ENCODE peak calls at places on chromosomes 4 and X, in nine cellular contexts. E, R, N, Q, M, G, T, J and C are unnamed samples.

GRCh38 chrX:28966335-28966734 is 379.1 kb downstream of the IL1RAPL1 start:
- DNase-seq in E (peak; percentile 21), M (no peak), G (peak; percentile 38), R (peak; percentile 18), T (no peak), N (no peak), Q (no peak), J (no peak), C (peak; percentile 10)

GRCh38 chr4:15043226-15043625 is 40.9 kb downstream of the CPEB2 start:
- DNase-seq in J (no peak), Q (no peak), N (no peak), E (peak; percentile 18), T (no peak), M (no peak), G (no peak), R (no peak), C (no peak)

GRCh38 chr4:101370663-101371210 is 23.4 kb upstream of the PPP3CA start:
- DNase-seq in R (no peak), E (no peak), T (no peak), M (no peak), Q (no peak), G (no peak), N (no peak), J (no peak), C (no peak)

GRCh38 chr4:75895744-75896314 is 6.4 kb downstream of the PPEF2 start:
- DNase-seq in E (peak; percentile 45), M (peak; percentile 15), T (no peak), G (peak; percentile 34), J (no peak), N (no peak), R (peak; percentile 45), Q (no peak), C (peak; percentile 43)

GRCh38 chrX:17854521-17854920 is 6.6 kb downstream of the RAI2 start:
- DNase-seq in G (no peak), Q (no peak), T (no peak), E (no peak), R (no peak), M (no peak), J (no peak), N (no peak), C (no peak)

GRCh38 chrX:68929332-68930150 is 100.7 kb downstream of the EFNB1 start:
- DNase-seq in N (no peak), J (no peak), R (peak; percentile 80), T (peak; percentile 62), M (no peak), G (peak; percentile 75), E (peak; percentile 82), Q (no peak), C (peak; percentile 70)

GRCh38 chr4:8855781-8856245 is 15.8 kb downstream of the HMX1 start:
- DNase-seq in J (no peak), R (no peak), M (no peak), N (no peak), G (no peak), T (peak; percentile 36), E (no peak), Q (no peak), C (no peak)

GRCh38 chr4:87365348-87365747 is 25.6 kb downstream of the HSD17B11 start:
- DNase-seq in E (no peak), Q (no peak), T (no peak), J (no peak), G (no peak), M (no peak), R (no peak), N (no peak), C (no peak)

GRCh38 chr4:70688795-70689231 is 481 bp downstream of the UTP3 start:
- DNase-seq in N (no peak), T (no peak), J (no peak), Q (no peak), R (peak; percentile 20), E (no peak), G (no peak), M (no peak), C (no peak)

GRCh38 chr4:40963912-40964478 is 214.2 kb downstream of the NSUN7 start:
- DNase-seq in N (no peak), E (peak; percentile 54), Q (no peak), T (no peak), M (no peak), R (no peak), J (no peak), G (no peak), C (peak; percentile 43)

GRCh38 chr4:150078041-150078995 is at the start of gene DCLK2:
- DNase-seq in G (peak; percentile 84), J (peak; percentile 52), R (peak; percentile 91), Q (no peak), N (peak; percentile 91), M (peak; percentile 55), T (peak; percentile 94), E (peak; percentile 97), C (peak; percentile 92)

GRCh38 chr4:15466596-15466995 is 3.1 kb upstream of the CC2D2A start:
- DNase-seq in N (no peak), G (no peak), T (no peak), Q (no peak), E (no peak), M (no peak), J (no peak), R (no peak), C (no peak)

GRCh38 chrX:1178580-1179057 is 33.8 kb downstream of the CRLF2 start:
- DNase-seq in N (no peak), E (no peak), Q (no peak), R (peak; percentile 1), M (no peak), G (no peak), T (no peak), J (no peak), C (no peak)

GRCh38 chrX:69203367-69204037 is 38.2 kb upstream of the PJA1 start:
- DNase-seq in J (no peak), T (no peak), N (no peak), R (no peak), Q (no peak), M (no peak), G (no peak), E (no peak), C (no peak)

GRCh38 chrX:31649176-31649575 is 577.3 kb upstream of the FTHL17 start:
- DNase-seq in E (no peak), Q (no peak), N (no peak), G (no peak), T (no peak), R (no peak), M (no peak), J (no peak), C (no peak)

GRCh38 chr4:173167793-173168395 is 717 bp upstream of the GALNT7 start:
- DNase-seq in Q (peak; percentile 28), J (no peak), M (peak; percentile 47), T (peak; percentile 64), E (peak; percentile 38), G (peak; percentile 36), R (no peak), N (peak; percentile 76), C (peak; percentile 22)

GRCh38 chr4:95232358-95233156 is 316.2 kb downstream of the UNC5C start:
- DNase-seq in R (no peak), Q (no peak), T (no peak), M (no peak), E (no peak), G (no peak), N (no peak), J (no peak), C (no peak)

GRCh38 chrX:51148848-51149247 is 183.8 kb upstream of the NUDT10 start:
- DNase-seq in Q (no peak), N (no peak), T (no peak), J (no peak), G (no peak), M (no peak), E (peak; percentile 10), R (peak; percentile 1), C (no peak)

GRCh38 chrX:108018659-108019381 is 26.0 kb upstream of the VSIG1 start:
- DNase-seq in J (no peak), R (no peak), M (no peak), G (no peak), E (no peak), N (no peak), Q (peak; percentile 40), T (no peak), C (no peak)

GRCh38 chrX:20294957-20295356 is 28.2 kb upstream of the RPS6KA3 start:
- DNase-seq in Q (no peak), M (no peak), G (no peak), J (no peak), E (no peak), R (no peak), T (no peak), N (no peak), C (no peak)

GRCh38 chrX:115958687-115959359 is 211.7 kb upstream of the AGTR2 start:
- DNase-seq in M (no peak), R (no peak), N (no peak), E (no peak), J (no peak), Q (no peak), T (no peak), G (no peak), C (no peak)
- TF ChIP-seq CTCF in M (no peak), R (no peak), N (no peak), E (no peak), J (no peak), Q (no peak), T (no peak), G (no peak), C (no peak)

GRCh38 chr4:1793496-1793840 is 375 bp downstream of the FGFR3 start:
- DNase-seq in E (peak; percentile 42), T (no peak), G (no peak), J (no peak), M (peak; percentile 33), Q (peak; percentile 44), N (no peak), R (peak; percentile 16), C (no peak)
- H3K4me3 ChIP-seq in E (peak overlapping the region; percentile 54), T (no peak overlapping the region), G (peak overlapping the region; percentile 23), J (peak overlapping the region; percentile 81), M (peak overlapping the region; percentile 62), Q (no peak overlapping the region), N (no peak overlapping the region), R (peak overlapping the region; percentile 31), C (peak overlapping the region; percentile 48)

DNA sequence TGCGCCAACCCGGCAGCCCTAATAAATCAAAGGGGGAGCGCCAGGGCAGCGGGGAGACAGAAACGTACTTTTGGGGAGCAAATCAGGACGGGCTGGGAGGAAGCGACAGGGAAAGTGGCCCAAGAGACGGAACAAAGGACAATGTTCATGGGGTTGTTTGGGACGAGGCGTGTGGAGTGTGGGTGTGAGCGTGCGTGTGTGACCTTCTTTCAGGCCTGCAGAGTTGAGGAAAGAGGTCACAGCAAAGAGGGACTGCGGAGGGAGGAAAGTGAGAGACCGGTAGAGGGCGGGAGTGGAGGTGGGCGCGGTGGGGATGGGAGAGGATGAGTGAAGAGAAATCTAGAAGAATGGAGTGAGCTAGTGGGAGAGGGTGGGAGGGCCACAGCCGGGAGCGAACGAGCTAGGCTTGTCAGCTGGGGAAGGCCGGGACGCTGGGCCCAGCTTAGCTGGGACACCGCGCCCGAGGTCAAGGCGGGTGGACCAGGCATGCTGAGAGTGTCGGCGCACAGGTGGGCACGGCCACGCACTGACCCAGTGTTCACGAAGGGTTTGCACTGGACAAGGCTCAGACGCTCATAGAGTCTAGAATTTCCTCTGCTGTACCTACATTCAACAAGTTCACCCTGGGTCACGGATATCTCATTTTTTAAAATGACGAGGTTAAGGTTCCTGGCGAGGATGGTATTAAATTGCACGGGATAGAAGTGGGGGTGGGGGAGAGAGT is 14.7 kb upstream of the PITX2 start:
- DNase-seq in J (no peak), E (no peak), Q (no peak), M (no peak), N (no peak), G (no peak), T (no peak), R (no peak), C (no peak)
- TF ChIP-seq CTCF in J (no peak), E (no peak), Q (no peak), M (no peak), N (no peak), G (peak; percentile 9), T (no peak), R (no peak), C (no peak)

GRCh38 chrX:138710866-138711331 is 618 bp downstream of the FGF13 start:
- DNase-seq in R (no peak), J (peak; percentile 15), Q (no peak), E (no peak), N (peak; percentile 73), M (no peak), G (no peak), T (no peak), C (no peak)
- H3K4me3 ChIP-seq in R (no peak overlapping the region), J (no peak overlapping the region), Q (no peak overlapping the region), E (peak overlapping the region; percentile 58), N (peak overlapping the region; percentile 61), M (peak overlapping the region; percentile 28), G (no peak overlapping the region), T (no peak overlapping the region), C (peak overlapping the region; percentile 29)